ENCODE peak calls at places on chromosomes 7 and 10, in six cellular contexts. M is MM.1S, F is left ventricle myocardium inferior, Q is AG10803, R is PC-3, D is adrenal gland. J is an unnamed sample.

GRCh38 chr10:34612446-34612845 is 202.7 kb downstream of the PARD3 start:
- DNase-seq in M (no peak), F (no peak), Q (no peak), R (peak), D (no peak), J (no peak)

GRCh38 chr7:51307811-51308737 is 8.5 kb downstream of the COBL start:
- DNase-seq in M (no peak), F (no peak), Q (no peak), R (no peak), D (no peak), J (no peak)

GRCh38 chr10:29039659-29040309 is 249.1 kb upstream of the LYZL1 start:
- DNase-seq in M (no peak), F (no peak), Q (peak), R (peak), D (no peak), J (no peak)

GRCh38 chr10:90417056-90417455 is 440.8 kb downstream of the HTR7 start:
- DNase-seq in M (no peak), F (no peak), Q (peak), R (peak), D (no peak), J (no peak)

GRCh38 chr10:24642921-24643678 is 80.6 kb downstream of the ARHGAP21 start:
- DNase-seq in M (peak), F (no peak), Q (peak), R (peak), D (no peak), J (no peak)

GRCh38 chr7:27606270-27607209 is 56.1 kb downstream of the HIBADH start:
- DNase-seq in M (no peak), F (no peak), Q (peak), R (peak), D (no peak), J (no peak)

GRCh38 chr10:24518411-24518810 is 205.3 kb downstream of the ARHGAP21 start:
- DNase-seq in M (no peak), F (no peak), Q (no peak), R (no peak), D (no peak), J (no peak)

GRCh38 chr10:62661143-62661542 is 143.4 kb upstream of the ADO start:
- DNase-seq in M (no peak), F (no peak), Q (no peak), R (peak), D (no peak), J (no peak)

GRCh38 chr10:69780070-69780469 is 21.6 kb upstream of the COL13A1 start:
- DNase-seq in M (no peak), F (no peak), Q (no peak), R (no peak), D (no peak), J (no peak)

GRCh38 chr10:83287374-83287773 is 851.9 kb upstream of the GHITM start:
- DNase-seq in M (no peak), F (no peak), Q (no peak), R (no peak), D (no peak), J (no peak)

GRCh38 chr10:121854809-121855445 is 72.9 kb downstream of the ATE1 start:
- DNase-seq in M (no peak), F (no peak), Q (no peak), R (no peak), D (no peak), J (no peak)

GRCh38 chr7:18727094-18727870 is 231.7 kb downstream of the HDAC9 start:
- DNase-seq in M (no peak), F (no peak), Q (no peak), R (peak), D (no peak), J (peak)

GRCh38 chr10:46216836-46217748 is 69.7 kb upstream of the ANTXRL start:
- DNase-seq in M (no peak), F (no peak), Q (no peak), R (no peak), D (no peak), J (no peak)

GRCh38 chr7:116195451-116195850 is 14.9 kb upstream of the TES start:
- DNase-seq in M (no peak), F (no peak), Q (no peak), R (no peak), D (no peak), J (no peak)

GRCh38 chr7:45695249-45695995 is 121.3 kb downstream of the ADCY1 start:
- DNase-seq in M (no peak), F (no peak), Q (no peak), R (no peak), D (no peak), J (no peak)

GRCh38 chr7:44320794-44321371 is 4.5 kb downstream of the CAMK2B start:
- DNase-seq in M (no peak), F (no peak), Q (no peak), R (no peak), D (no peak), J (no peak)

GRCh38 chr7:67100956-67101361 is 104.3 kb downstream of the TYW1 start:
- DNase-seq in M (no peak), F (no peak), Q (no peak), R (no peak), D (peak), J (no peak)

GRCh38 chr7:81956520-81956919 is 186.7 kb upstream of the HGF start:
- DNase-seq in M (peak), F (no peak), Q (peak), R (peak), D (no peak), J (no peak)

GRCh38 chr7:28329616-28330373 is 82.5 kb upstream of the CREB5 start:
- DNase-seq in M (peak), F (no peak), Q (peak), R (no peak), D (no peak), J (no peak)

GRCh38 chr10:70135046-70135445 is 2.4 kb upstream of the AIFM2 start:
- DNase-seq in M (no peak), F (no peak), Q (no peak), R (no peak), D (no peak), J (no peak)

GRCh38 chr7:74584160-74584954 is 73.2 kb upstream of the GTF2I start:
- DNase-seq in M (no peak), F (no peak), Q (no peak), R (no peak), D (no peak), J (no peak)
- TF ChIP-seq CTCF in M (no peak), F (no peak), Q (no peak), R (no peak), D (peak), J (no peak)

DNA sequence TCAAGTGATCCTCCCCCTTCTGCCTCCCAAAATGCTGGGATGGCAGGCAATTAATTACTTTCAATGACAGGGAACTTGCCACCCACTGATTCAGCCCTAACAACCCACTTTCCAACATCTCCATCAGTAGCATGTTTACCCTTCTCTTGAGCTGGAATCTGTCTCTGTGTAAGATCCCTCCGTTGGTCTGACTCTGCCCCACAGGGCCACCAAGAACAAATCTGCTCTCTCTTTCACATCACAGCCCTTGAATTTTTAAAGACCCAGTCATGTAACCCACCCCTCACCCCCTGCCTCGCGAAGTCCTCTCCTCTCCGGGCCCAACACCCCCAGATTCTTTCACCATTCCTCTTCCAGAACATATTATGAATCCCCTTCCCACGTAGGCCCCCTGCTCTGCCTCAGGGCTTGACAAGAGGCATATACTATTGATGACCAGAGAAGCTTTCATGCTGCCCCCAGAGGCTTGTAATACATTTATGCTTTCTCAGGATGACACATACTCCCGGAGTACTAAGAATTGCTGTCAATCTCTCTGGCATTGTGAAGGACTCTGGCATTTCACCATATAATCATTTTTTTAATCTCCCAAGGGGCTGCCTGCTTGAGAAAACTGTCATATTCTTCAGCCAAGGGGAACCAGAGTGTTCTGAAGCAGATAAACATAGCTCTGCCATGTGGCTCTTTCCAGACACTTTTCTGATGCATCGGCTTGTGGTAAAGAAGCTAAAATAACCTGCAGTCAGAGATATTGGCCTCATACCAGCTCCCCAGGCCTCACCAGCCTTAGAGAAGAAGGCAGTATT is 179.2 kb upstream of the AUTS2 start:
- DNase-seq in M (no peak), F (no peak), Q (peak), R (no peak), D (no peak), J (no peak)
- TF ChIP-seq CTCF in M (no peak), F (no peak), Q (no peak), R (no peak), D (no peak), J (no peak)

GRCh38 chr10:96834121-96834520 is 2.0 kb downstream of the LCOR start:
- DNase-seq in M (no peak), F (no peak), Q (no peak), R (peak), D (no peak), J (no peak)

GRCh38 chr10:96833220-96834001 is 1.3 kb downstream of the LCOR start:
- DNase-seq in M (no peak), F (peak), Q (no peak), R (no peak), D (peak), J (no peak)

GRCh38 chr10:96831200-96831866 is 765 bp upstream of the LCOR start:
- DNase-seq in M (no peak), F (no peak), Q (no peak), R (no peak), D (no peak), J (no peak)

GRCh38 chr10:96831867-96832720 is at the start of gene LCOR:
- DNase-seq in M (peak), F (peak), Q (peak), R (peak), D (peak), J (peak)

GRCh38 chr10:96832721-96833219 is 672 bp downstream of the LCOR start:
- DNase-seq in M (peak), F (peak), Q (peak), R (peak), D (peak), J (peak)
- TF ChIP-seq CTCF in M (no peak), F (no peak), Q (no peak), R (no peak), D (no peak), J (no peak)

GRCh38 chr7:79736418-79736817 is 283.0 kb upstream of the MAGI2 start:
- DNase-seq in M (no peak), F (no peak), Q (no peak), R (no peak), D (no peak), J (no peak)

GRCh38 chr7:79740076-79740475 is 286.6 kb upstream of the MAGI2 start:
- DNase-seq in M (no peak), F (no peak), Q (no peak), R (no peak), D (no peak), J (no peak)

GRCh38 chr7:79741684-79742083 is 288.2 kb upstream of the MAGI2 start:
- DNase-seq in M (no peak), F (no peak), Q (no peak), R (peak), D (no peak), J (no peak)
- TF ChIP-seq CTCF in M (peak), F (peak), Q (peak), R (peak), D (peak), J (no peak)

DNA sequence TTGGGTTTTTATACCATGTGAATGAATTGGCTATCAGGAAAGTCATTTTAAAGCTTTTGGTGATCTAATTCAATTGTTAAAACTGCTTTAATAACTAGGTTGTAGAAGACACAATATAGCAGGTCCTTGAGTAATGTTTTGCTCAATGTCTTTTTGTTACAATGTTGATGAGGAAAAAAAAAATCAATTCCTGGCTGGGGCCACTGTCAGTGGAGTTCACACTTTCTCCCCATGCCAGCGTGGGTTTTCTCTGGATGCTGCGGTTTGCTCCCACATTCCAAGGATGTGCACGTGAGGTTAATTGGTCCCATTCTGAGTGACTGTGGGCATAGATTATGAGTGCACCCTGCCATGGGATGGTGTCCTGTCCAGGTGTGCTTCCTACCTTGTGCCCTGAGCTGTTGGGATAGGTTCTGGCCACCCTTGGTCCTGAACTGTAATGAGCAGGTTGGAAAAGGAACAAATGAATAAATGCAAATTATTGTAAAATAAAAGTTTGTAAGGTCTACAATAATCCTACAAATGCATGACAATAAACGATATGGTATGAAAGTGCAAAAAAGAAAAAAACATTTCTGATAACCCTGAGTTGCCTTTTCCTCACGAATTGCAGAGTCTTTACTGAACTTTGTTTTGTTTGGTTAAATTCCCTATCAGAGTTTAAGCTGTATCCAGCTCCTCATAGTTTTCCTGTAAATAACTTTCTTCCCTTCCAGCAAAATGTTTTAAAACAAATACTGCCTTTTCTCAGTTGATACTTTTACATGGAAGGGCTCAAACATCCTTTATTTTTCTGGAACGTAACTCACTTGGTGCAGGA is 62.7 kb downstream of the AKR1C4 start:
- DNase-seq in M (no peak), F (no peak), Q (no peak), R (no peak), D (no peak), J (no peak)
- TF ChIP-seq CTCF in M (no peak), F (no peak), Q (no peak), R (no peak), D (no peak), J (no peak)

DNA sequence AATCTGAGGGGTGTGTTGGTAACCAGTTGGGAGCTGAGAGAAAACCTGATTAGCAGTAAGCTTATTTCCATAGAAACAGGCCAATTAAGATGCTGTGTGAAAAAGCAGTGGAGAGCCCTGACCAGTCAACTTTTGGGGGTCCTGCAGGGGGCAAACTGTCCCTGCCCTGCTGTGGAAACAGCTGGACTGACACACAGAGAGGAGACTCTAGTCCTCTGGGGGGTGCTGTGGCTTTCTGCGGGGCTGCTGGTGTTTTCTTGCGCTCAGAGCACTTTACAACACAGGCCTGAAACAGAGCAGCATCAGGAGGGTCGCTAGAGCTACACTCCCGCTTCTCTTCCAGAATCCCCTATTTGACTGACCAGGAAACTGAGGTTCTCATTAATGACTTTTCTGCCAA is 546.9 kb upstream of the GALNT17 start:
- DNase-seq in M (no peak), F (no peak), Q (no peak), R (no peak), D (no peak), J (no peak)
- TF ChIP-seq CTCF in M (no peak), F (no peak), Q (no peak), R (no peak), D (no peak), J (no peak)

GRCh38 chr10:75363431-75363830 is 38.1 kb downstream of the ZNF503 start:
- DNase-seq in M (no peak), F (no peak), Q (no peak), R (peak), D (no peak), J (no peak)
- TF ChIP-seq CTCF in M (no peak), F (no peak), Q (no peak), R (peak), D (no peak), J (no peak)

DNA sequence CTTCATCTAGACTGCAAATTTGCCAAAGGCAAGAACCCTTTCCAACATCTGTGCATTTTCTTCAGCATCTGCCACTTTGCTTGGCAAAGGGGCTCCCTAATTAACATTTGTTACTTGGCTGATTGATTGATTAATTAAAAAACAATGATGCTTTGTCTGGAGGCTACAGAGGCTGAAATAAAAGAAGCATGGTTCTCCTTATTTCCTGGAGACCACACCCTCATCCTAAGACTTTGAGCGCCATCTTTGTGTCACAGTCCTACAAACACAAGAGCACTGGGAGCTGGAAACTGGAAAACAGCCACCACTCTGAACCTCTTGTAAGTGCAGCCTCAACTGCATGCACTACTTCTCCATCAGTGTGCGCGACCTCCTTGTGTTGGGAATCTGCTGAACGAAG is 189.1 kb downstream of the C7orf25 start:
- DNase-seq in M (no peak), F (no peak), Q (no peak), R (no peak), D (no peak), J (no peak)
- TF ChIP-seq CTCF in M (no peak), F (no peak), Q (no peak), R (no peak), D (no peak), J (no peak)